ENCODE peak calls at places on chromosomes 3 and 15, in five cellular contexts. E, X, G, J and I are unnamed samples.

GRCh38 chr15:39597751-39598185 is 16.9 kb downstream of the THBS1 start:
- DNase-seq in E (no peak), X (no peak), G (no peak), J (peak; percentile 64), I (no peak)

GRCh38 chr3:151538706-151539403 is 78.0 kb upstream of the IGSF10 start:
- DNase-seq in E (no peak), X (no peak), G (no peak), J (peak; percentile 64), I (no peak)

GRCh38 chr3:187186801-187187421 is 10.4 kb upstream of the RTP1 start:
- DNase-seq in E (no peak), X (no peak), G (peak; percentile 31), J (peak; percentile 84), I (peak; percentile 77)

GRCh38 chr15:43998607-43999006 is 171.8 kb downstream of the WDR76 start:
- DNase-seq in E (no peak), X (no peak), G (peak; percentile 21), J (peak; percentile 70), I (no peak)

GRCh38 chr3:49199244-49199899 is 28.0 kb downstream of the KLHDC8B start:
- DNase-seq in E (no peak), X (no peak), G (peak; percentile 96), J (peak; percentile 61), I (peak; percentile 97)

GRCh38 chr3:70608434-70608833 is 296.0 kb upstream of the MDFIC2 start:
- DNase-seq in E (no peak), X (no peak), G (no peak), J (no peak), I (no peak)

GRCh38 chr15:67144609-67145306 is 79.4 kb downstream of the SMAD3 start:
- DNase-seq in E (no peak), X (no peak), G (no peak), J (peak; percentile 94), I (no peak)

GRCh38 chr3:79767194-79767952 is 425 bp downstream of the ROBO1 start:
- DNase-seq in E (no peak), X (no peak), G (no peak), J (peak; percentile 34), I (peak; percentile 49)

GRCh38 chr3:108099679-108100428 is 9.0 kb upstream of the CD47 start:
- DNase-seq in E (no peak), X (no peak), G (no peak), J (no peak), I (peak; percentile 67)

GRCh38 chr3:184085389-184085852 is 11.4 kb upstream of the HTR3E start:
- DNase-seq in E (no peak), X (no peak), G (no peak), J (peak; percentile 43), I (no peak)

GRCh38 chr15:39579487-39580116 is 1.3 kb upstream of the THBS1 start:
- DNase-seq in E (no peak), X (no peak), G (peak; percentile 51), J (peak; percentile 95), I (peak; percentile 93)

GRCh38 chr3:58640700-58641372 is 25.7 kb downstream of the FAM3D start:
- DNase-seq in E (no peak), X (peak; percentile 30), G (peak; percentile 81), J (peak; percentile 67), I (peak; percentile 90)

GRCh38 chr3:187841552-187841951 is 96.3 kb upstream of the BCL6 start:
- DNase-seq in E (no peak), X (no peak), G (no peak), J (no peak), I (no peak)

GRCh38 chr3:43621406-43621973 is 321 bp downstream of the ANO10 start:
- DNase-seq in E (no peak), X (peak; percentile 2), G (no peak), J (no peak), I (no peak)

GRCh38 chr3:9349321-9350117 is 13.3 kb upstream of the THUMPD3 start:
- DNase-seq in E (no peak), X (no peak), G (no peak), J (peak; percentile 66), I (no peak)

GRCh38 chr3:71016141-71016845 is 567.2 kb downstream of the FOXP1 start:
- DNase-seq in E (no peak), X (no peak), G (no peak), J (peak; percentile 30), I (no peak)

GRCh38 chr3:25854635-25855034 is 64.7 kb downstream of the OXSM start:
- DNase-seq in E (no peak), X (no peak), G (no peak), J (peak; percentile 29), I (no peak)